ENCODE peak calls at places on chromosomes 1 and 21, in seven cellular contexts. P is spleen, O is A673, C is cardiac muscle cell, G is tibial artery, E is neural progenitor cell, V is left ventricle myocardium inferior. J is an unnamed sample. For H3K4me1, the result is how much of the 10 kb centered on the place peaks cover.

GRCh38 chr1:235391879-235392278 is 24.7 kb downstream of the TBCE start:
- DNase-seq in C (no peak), E (no peak), P (no peak), O (no peak), G (no peak), V (no peak), J (no peak)

GRCh38 chr1:218254296-218254918 is 30.7 kb upstream of the RRP15 start:
- DNase-seq in P (no peak), G (no peak), V (no peak), E (no peak), C (no peak), O (no peak), J (no peak)

GRCh38 chr1:12230549-12231275 is 882 bp downstream of the VPS13D start:
- DNase-seq in C (peak), V (peak), G (peak), E (peak), O (no peak), P (peak), J (peak)

GRCh38 chr1:39902121-39902807 is 547 bp upstream of the MYCL start:
- DNase-seq in P (peak), E (no peak), V (peak), C (peak), G (peak), O (no peak), J (peak)

GRCh38 chr1:226569879-226570547 is 21.4 kb downstream of the STUM start:
- DNase-seq in E (peak), P (peak), V (no peak), G (no peak), O (peak), C (no peak), J (no peak)

GRCh38 chr1:202164271-202165037 is 4.1 kb upstream of the PTPN7 start:
- DNase-seq in G (no peak), C (no peak), P (peak), V (no peak), E (no peak), O (no peak), J (no peak)

GRCh38 chr1:167095368-167095767 is 1.5 kb downstream of the STYXL2 start:
- DNase-seq in O (peak), C (peak), G (no peak), E (no peak), V (no peak), P (no peak), J (peak)

GRCh38 chr1:168485048-168485447 is 58.7 kb downstream of the XCL2 start:
- DNase-seq in G (peak), C (peak), E (no peak), O (no peak), P (no peak), V (no peak), J (no peak)

GRCh38 chr1:228084797-228085196 is 2.3 kb downstream of the ARF1 start:
- DNase-seq in P (peak), O (no peak), V (peak), E (no peak), G (no peak), C (no peak), J (no peak)

GRCh38 chr1:157490337-157491165 is 61.8 kb downstream of the FCRL5 start:
- DNase-seq in E (peak), G (peak), P (peak), V (peak), C (peak), O (peak), J (peak)

GRCh38 chr1:155968670-155969069 is 9.7 kb downstream of the ARHGEF2 start:
- DNase-seq in C (peak), V (peak), E (no peak), O (no peak), P (no peak), G (no peak), J (no peak)

GRCh38 chr1:3679098-3679555 is 26.8 kb downstream of the TP73 start:
- DNase-seq in E (no peak), C (no peak), P (no peak), O (no peak), G (no peak), V (no peak), J (no peak)

GRCh38 chr21:15472641-15473040 is 257.1 kb upstream of the USP25 start:
- DNase-seq in V (no peak), P (no peak), C (no peak), E (no peak), G (no peak), O (no peak), J (peak)

GRCh38 chr21:43027846-43028731 is 47.5 kb downstream of the CBS start:
- DNase-seq in V (no peak), E (no peak), O (no peak), P (peak), C (no peak), G (no peak), J (no peak)

GRCh38 chr1:12327566-12327965 is 97.7 kb downstream of the VPS13D start:
- DNase-seq in C (no peak), V (no peak), P (no peak), G (no peak), E (no peak), O (no peak), J (no peak)

GRCh38 chr1:158793604-158794003 is 12.6 kb upstream of the OR6N2 start:
- DNase-seq in P (no peak), E (peak), C (peak), O (no peak), V (no peak), G (no peak), J (no peak)

GRCh38 chr1:57272150-57272549 is 151.7 kb downstream of the DAB1 start:
- DNase-seq in C (no peak), O (peak), E (no peak), G (no peak), V (no peak), P (no peak), J (no peak)

GRCh38 chr1:11592752-11593151 is 61.5 kb downstream of the FBXO2 start:
- DNase-seq in V (no peak), P (no peak), E (no peak), O (no peak), C (no peak), G (no peak), J (no peak)

GRCh38 chr1:180168786-180169640 is 14.3 kb downstream of the QSOX1 start:
- DNase-seq in E (peak), P (peak), C (peak), O (peak), G (no peak), V (no peak), J (no peak)

GRCh38 chr1:9128520-9129371 is at the start of gene GPR157:
- DNase-seq in C (peak), V (peak), E (peak), O (peak), P (peak), G (peak), J (no peak)

GRCh38 chr1:212976586-212976985 is 26.2 kb downstream of the VASH2 start:
- DNase-seq in C (no peak), P (no peak), E (no peak), O (no peak), V (no peak), G (no peak), J (no peak)

GRCh38 chr1:194624833-194625232 is 1438.4 kb upstream of the B3GALT2 start:
- DNase-seq in C (no peak), P (no peak), O (no peak), V (no peak), G (no peak), E (peak), J (no peak)

GRCh38 chr21:38660333-38661295 is 145.1 kb upstream of the ETS2 start:
- DNase-seq in P (no peak), C (peak), E (peak), G (peak), O (peak), V (peak), J (no peak)

GRCh38 chr1:172431721-172432192 is 11.3 kb downstream of the C1orf105 start:
- DNase-seq in E (no peak), C (no peak), G (no peak), O (no peak), V (no peak), P (no peak), J (peak)

GRCh38 chr1:31531177-31532000 is 44.9 kb upstream of the TINAGL1 start:
- DNase-seq in O (peak), E (no peak), V (no peak), C (peak), P (no peak), G (no peak), J (no peak)

GRCh38 chr1:47325530-47325929 is 8.1 kb upstream of the CMPK1 start:
- DNase-seq in G (no peak), V (no peak), E (no peak), C (no peak), P (no peak), O (no peak), J (peak)

GRCh38 chr1:201828451-201828819 is 522 bp upstream of the IPO9 start:
- DNase-seq in G (no peak), O (no peak), P (no peak), E (no peak), V (no peak), C (peak), J (no peak)

GRCh38 chr1:53636621-53637171 is 102.3 kb downstream of the GLIS1 start:
- DNase-seq in C (no peak), G (peak), O (no peak), P (peak), E (no peak), V (no peak), J (no peak)

DNA sequence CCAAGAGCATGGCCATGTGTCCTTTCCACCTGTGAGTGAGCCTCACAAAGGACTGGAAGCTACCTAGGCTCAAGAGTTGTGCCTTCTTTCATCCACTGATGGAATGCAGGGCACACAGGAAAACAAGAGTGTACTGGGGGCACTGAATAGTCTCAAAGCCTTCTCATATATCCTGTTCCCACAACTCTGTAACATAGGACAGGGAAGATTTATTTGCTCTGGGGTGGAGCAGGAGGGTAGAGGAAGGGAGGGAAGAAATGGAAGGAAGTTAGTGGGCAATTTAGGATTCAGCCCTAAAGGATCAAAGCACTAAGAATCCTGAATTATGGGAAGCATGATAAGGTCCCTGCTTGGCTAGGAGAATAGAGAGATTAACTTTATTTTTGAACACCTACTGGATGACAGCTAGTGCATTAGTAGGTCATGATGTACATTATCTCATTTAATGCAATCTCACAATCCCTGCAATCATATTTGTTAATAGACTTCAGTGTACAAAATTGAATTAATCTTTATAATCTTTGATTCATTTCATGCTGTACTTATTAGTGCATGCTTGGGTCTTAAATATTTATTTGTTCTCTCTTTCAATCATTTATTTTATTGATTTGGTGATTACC is 27.0 kb upstream of the RGS16 start:
- DNase-seq in E (no peak), V (no peak), G (no peak), P (no peak), C (no peak), O (no peak), J (no peak)
- H3K4me1 ChIP-seq in E (half or more), V (under half), G (under half), P (under half), C (under half), O (under half), J (under half)

GRCh38 chr1:91997607-91998195 is 32.1 kb upstream of the EPHX4 start:
- DNase-seq in E (peak), G (no peak), P (no peak), O (peak), V (no peak), C (peak), J (peak)
- TF ChIP-seq CTCF in E (peak), G (no peak), P (peak), O (peak), V (peak), C (peak), J (peak)

GRCh38 chr1:94326329-94326728 is 88.9 kb upstream of the ARHGAP29 start:
- DNase-seq in O (no peak), V (no peak), P (no peak), G (no peak), E (peak), C (peak), J (no peak)
- H3K27ac ChIP-seq in O (no peak), V (peak), P (peak), G (peak), E (no peak), C (peak), J (peak)

GRCh38 chr1:19478241-19478780 is 7.0 kb downstream of the CAPZB start:
- DNase-seq in V (no peak), C (no peak), E (no peak), P (no peak), O (no peak), G (no peak), J (no peak)
- H3K4me1 ChIP-seq in V (half or more), C (under half), E (under half), P (half or more), O (under half), G (half or more), J (under half)

GRCh38 chr1:88549536-88549935 is 134.5 kb upstream of the PKN2 start:
- DNase-seq in O (peak), P (no peak), V (no peak), G (no peak), E (no peak), C (peak), J (no peak)
- TF ChIP-seq CTCF in O (peak), P (no peak), V (peak), G (no peak), E (peak), C (no peak), J (peak)

DNA sequence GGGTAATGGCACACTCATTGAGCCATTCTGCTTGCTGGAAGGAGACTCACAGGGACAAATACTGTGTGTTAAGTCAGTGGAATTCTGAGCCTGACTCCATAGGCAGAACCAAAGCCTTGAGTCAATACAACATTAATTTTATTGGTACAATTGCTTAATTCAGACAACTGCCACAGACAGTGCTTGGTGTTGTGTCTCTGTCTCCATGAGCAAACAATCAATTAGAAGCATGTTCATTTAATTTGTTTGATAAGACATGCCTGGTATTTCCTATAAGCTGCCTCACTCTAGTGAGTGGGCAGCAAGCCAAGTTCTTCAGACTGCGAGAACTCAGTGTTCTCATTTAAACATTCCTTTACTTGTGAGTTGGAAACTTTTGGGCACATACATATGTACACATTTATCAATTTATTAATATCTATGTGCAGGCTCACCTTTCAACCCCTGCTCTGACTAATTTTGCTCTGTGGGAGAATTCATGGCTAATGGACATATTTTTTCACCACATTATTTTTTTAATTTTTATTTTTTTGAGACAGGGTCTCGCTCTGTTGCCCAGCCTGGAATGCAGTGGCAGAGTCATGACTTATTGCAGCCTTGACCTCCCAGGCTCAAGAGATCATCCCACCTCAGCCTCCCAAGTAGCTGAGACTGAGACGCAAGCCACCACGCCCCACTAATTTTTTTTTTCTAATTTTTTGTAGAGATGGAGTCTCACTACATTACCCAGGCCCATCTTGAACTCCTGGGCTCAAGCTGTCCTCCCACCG is 4.5 kb upstream of the SRSF10 start:
- DNase-seq in G (no peak), O (peak), V (no peak), P (no peak), C (peak), E (no peak), J (peak)
- H3K27ac ChIP-seq in G (peak), O (no peak), V (peak), P (no peak), C (peak), E (no peak), J (no peak)